ENCODE peak calls at places on chromosomes 16 and 17, in ten cellular contexts. One of them, this sample, is unnamed.

GRCh38 chr16:17367932-17368331 is 102.8 kb downstream of the XYLT1 start:
- DNase-seq in body of pancreas: no peak
- DNase-seq in adrenal gland: no peak
- DNase-seq in A549: peak
- DNase-seq in stomach: no peak
- DNase-seq in HepG2: no peak
- DNase-seq in esophagus muscularis mucosa: no peak
- DNase-seq in esophagus squamous epithelium: no peak
- DNase-seq in transverse colon: peak
- DNase-seq in uterus: peak
- DNase-seq in this sample: no peak

GRCh38 chr17:69468211-69468610 is 53.7 kb downstream of the MAP2K6 start:
- DNase-seq in body of pancreas: no peak
- DNase-seq in adrenal gland: no peak
- DNase-seq in A549: no peak
- DNase-seq in stomach: no peak
- DNase-seq in HepG2: no peak
- DNase-seq in esophagus muscularis mucosa: no peak
- DNase-seq in esophagus squamous epithelium: no peak
- DNase-seq in transverse colon: no peak
- DNase-seq in uterus: no peak
- DNase-seq in this sample: no peak

GRCh38 chr17:63293310-63293709 is 152.8 kb downstream of the CYB561 start:
- DNase-seq in body of pancreas: no peak
- DNase-seq in adrenal gland: no peak
- DNase-seq in A549: no peak
- DNase-seq in stomach: no peak
- DNase-seq in HepG2: no peak
- DNase-seq in esophagus muscularis mucosa: no peak
- DNase-seq in esophagus squamous epithelium: no peak
- DNase-seq in transverse colon: no peak
- DNase-seq in uterus: no peak
- DNase-seq in this sample: no peak

GRCh38 chr16:73053379-73054130 is 5.6 kb upstream of the ZFHX3 start:
- DNase-seq in body of pancreas: no peak
- DNase-seq in adrenal gland: no peak
- DNase-seq in A549: peak
- DNase-seq in stomach: no peak
- DNase-seq in HepG2: peak
- DNase-seq in esophagus muscularis mucosa: no peak
- DNase-seq in esophagus squamous epithelium: no peak
- DNase-seq in transverse colon: no peak
- DNase-seq in uterus: no peak
- DNase-seq in this sample: no peak

GRCh38 chr17:63790057-63790456 is 16.1 kb downstream of the DDX42 start:
- DNase-seq in body of pancreas: no peak
- DNase-seq in adrenal gland: no peak
- DNase-seq in A549: no peak
- DNase-seq in stomach: no peak
- DNase-seq in HepG2: no peak
- DNase-seq in esophagus muscularis mucosa: no peak
- DNase-seq in esophagus squamous epithelium: no peak
- DNase-seq in transverse colon: no peak
- DNase-seq in uterus: no peak
- DNase-seq in this sample: no peak

GRCh38 chr16:86225905-86226371 is 284.4 kb upstream of the FOXF1 start:
- DNase-seq in body of pancreas: peak
- DNase-seq in adrenal gland: no peak
- DNase-seq in A549: no peak
- DNase-seq in stomach: peak
- DNase-seq in HepG2: no peak
- DNase-seq in esophagus muscularis mucosa: no peak
- DNase-seq in esophagus squamous epithelium: no peak
- DNase-seq in transverse colon: no peak
- DNase-seq in uterus: no peak
- DNase-seq in this sample: no peak

GRCh38 chr17:81558941-81559806 is 7.0 kb upstream of the FAAP100 start:
- DNase-seq in body of pancreas: no peak
- DNase-seq in adrenal gland: no peak
- DNase-seq in A549: peak
- DNase-seq in stomach: no peak
- DNase-seq in HepG2: no peak
- DNase-seq in esophagus muscularis mucosa: no peak
- DNase-seq in esophagus squamous epithelium: no peak
- DNase-seq in transverse colon: no peak
- DNase-seq in uterus: no peak
- DNase-seq in this sample: no peak

GRCh38 chr17:68021963-68022362 is 13.6 kb upstream of the KPNA2 start:
- DNase-seq in body of pancreas: no peak
- DNase-seq in adrenal gland: no peak
- DNase-seq in A549: no peak
- DNase-seq in stomach: no peak
- DNase-seq in HepG2: no peak
- DNase-seq in esophagus muscularis mucosa: no peak
- DNase-seq in esophagus squamous epithelium: no peak
- DNase-seq in transverse colon: no peak
- DNase-seq in uterus: no peak
- DNase-seq in this sample: no peak

GRCh38 chr17:64399071-64399766 is 8.6 kb upstream of the PECAM1 start:
- DNase-seq in body of pancreas: no peak
- DNase-seq in adrenal gland: no peak
- DNase-seq in A549: no peak
- DNase-seq in stomach: no peak
- DNase-seq in HepG2: no peak
- DNase-seq in esophagus muscularis mucosa: no peak
- DNase-seq in esophagus squamous epithelium: no peak
- DNase-seq in transverse colon: no peak
- DNase-seq in uterus: no peak
- DNase-seq in this sample: no peak

GRCh38 chr17:48236681-48237134 is 129.1 kb downstream of the SNX11 start:
- DNase-seq in body of pancreas: no peak
- DNase-seq in adrenal gland: peak
- DNase-seq in A549: peak
- DNase-seq in stomach: no peak
- DNase-seq in HepG2: no peak
- DNase-seq in esophagus muscularis mucosa: no peak
- DNase-seq in esophagus squamous epithelium: no peak
- DNase-seq in transverse colon: no peak
- DNase-seq in uterus: no peak
- DNase-seq in this sample: no peak

GRCh38 chr17:27415090-27415795 is 41.0 kb upstream of the KSR1 start:
- DNase-seq in body of pancreas: no peak
- DNase-seq in adrenal gland: no peak
- DNase-seq in A549: no peak
- DNase-seq in stomach: no peak
- DNase-seq in HepG2: no peak
- DNase-seq in esophagus muscularis mucosa: no peak
- DNase-seq in esophagus squamous epithelium: no peak
- DNase-seq in transverse colon: no peak
- DNase-seq in uterus: no peak
- DNase-seq in this sample: no peak

DNA sequence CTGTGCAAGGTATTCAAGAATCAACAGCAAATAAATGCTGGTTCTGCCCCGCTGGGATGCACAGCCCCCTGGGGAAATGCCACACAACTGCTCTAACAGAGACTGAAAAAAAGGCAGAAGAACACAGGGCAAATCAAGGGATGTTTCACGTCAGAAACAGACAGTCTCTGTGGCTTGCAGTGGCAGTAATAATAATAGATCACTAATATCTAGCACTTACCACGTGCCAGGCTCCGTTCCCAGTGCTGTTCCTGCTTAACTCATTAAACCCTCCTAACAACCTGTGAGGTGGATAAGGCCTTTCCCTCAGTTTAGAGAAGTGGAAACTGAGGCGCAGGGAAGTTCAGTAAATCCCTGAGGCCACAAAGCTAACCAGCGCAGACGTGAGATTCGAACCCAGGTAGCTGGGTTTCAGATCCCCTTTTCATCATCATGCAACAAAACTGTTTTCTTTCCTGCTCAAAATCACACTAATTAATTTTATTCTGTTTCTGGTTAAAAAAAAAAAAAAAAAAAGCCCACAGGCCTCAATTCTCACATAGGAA is 36.7 kb downstream of the ARHGAP17 start:
- DNase-seq in body of pancreas: no peak
- DNase-seq in adrenal gland: no peak
- DNase-seq in A549: no peak
- DNase-seq in stomach: no peak
- DNase-seq in HepG2: no peak
- DNase-seq in esophagus muscularis mucosa: no peak
- DNase-seq in esophagus squamous epithelium: no peak
- DNase-seq in transverse colon: no peak
- DNase-seq in uterus: no peak
- DNase-seq in this sample: no peak
- H3K27ac ChIP-seq in body of pancreas: no peak
- H3K27ac ChIP-seq in adrenal gland: peak
- H3K27ac ChIP-seq in A549: peak
- H3K27ac ChIP-seq in stomach: peak
- H3K27ac ChIP-seq in HepG2: no peak
- H3K27ac ChIP-seq in esophagus muscularis mucosa: peak
- H3K27ac ChIP-seq in esophagus squamous epithelium: peak
- H3K27ac ChIP-seq in transverse colon: peak
- H3K27ac ChIP-seq in uterus: peak
- H3K27ac ChIP-seq in this sample: peak

DNA sequence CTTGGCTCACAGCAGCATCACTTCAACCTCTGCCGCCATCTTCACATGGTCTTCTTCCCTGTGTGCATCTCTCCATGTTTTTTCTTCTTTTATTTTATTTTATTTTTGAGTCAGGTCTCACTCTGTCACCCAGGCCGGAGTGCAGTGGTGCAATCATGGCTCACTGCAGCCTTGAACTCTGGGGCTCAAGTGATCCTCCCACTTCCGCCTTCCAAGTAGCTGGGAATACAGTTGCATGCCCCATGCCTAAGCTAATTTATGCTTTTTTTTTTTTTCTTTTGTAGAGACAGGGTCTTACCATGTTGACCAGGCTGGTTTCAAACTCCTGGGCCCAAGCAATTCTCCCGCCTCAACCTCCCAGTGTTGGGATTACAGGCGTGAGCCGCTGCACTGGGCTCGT is 1.9 kb downstream of the NUDT7 start:
- DNase-seq in body of pancreas: no peak
- DNase-seq in adrenal gland: no peak
- DNase-seq in A549: no peak
- DNase-seq in stomach: no peak
- DNase-seq in HepG2: peak
- DNase-seq in esophagus muscularis mucosa: no peak
- DNase-seq in esophagus squamous epithelium: no peak
- DNase-seq in transverse colon: no peak
- DNase-seq in uterus: no peak
- DNase-seq in this sample: no peak
- TF ChIP-seq POLR2A in body of pancreas: no peak
- TF ChIP-seq POLR2A in adrenal gland: no peak
- TF ChIP-seq POLR2A in A549: no peak
- TF ChIP-seq POLR2A in stomach: no peak
- TF ChIP-seq POLR2A in HepG2: no peak
- TF ChIP-seq POLR2A in esophagus muscularis mucosa: no peak
- TF ChIP-seq POLR2A in esophagus squamous epithelium: no peak
- TF ChIP-seq POLR2A in transverse colon: no peak
- TF ChIP-seq POLR2A in uterus: no peak
- TF ChIP-seq POLR2A in this sample: no peak

DNA sequence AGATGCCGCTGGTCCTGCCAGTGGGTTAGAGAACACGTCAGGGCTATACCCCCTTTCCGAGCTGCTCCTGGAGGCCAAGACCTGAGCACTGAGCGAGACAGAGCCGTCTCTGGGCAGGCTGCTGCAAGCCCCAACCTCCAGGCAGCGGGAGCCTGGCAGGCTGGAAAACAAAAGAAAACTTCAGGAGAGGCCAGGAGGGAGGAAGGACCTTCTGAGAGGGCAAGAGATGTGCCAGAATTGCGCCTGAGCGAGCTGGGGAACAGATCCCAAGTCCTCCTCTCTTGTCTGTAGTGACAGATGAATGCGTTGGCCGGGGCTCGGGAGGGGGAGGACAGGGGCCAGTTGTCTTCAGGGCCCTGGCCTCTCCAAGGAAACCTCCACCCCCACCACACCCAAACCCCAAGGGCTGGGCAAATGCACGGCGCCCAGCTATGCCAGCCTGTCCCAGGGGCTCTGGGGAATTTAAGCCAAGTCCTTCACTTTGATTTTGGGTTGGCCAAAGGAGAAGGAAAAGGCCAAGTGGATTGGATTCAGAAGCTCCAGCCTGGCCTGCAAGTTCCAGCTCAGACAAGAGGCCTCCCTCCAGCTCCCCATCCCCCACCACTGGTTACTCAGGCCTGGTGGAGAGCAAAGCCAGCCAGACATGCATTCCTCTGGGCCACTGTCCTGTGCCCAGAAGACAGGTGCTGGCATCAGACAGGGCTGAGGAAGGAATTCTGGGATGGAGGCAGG is 18.1 kb downstream of the SDK2 start:
- DNase-seq in body of pancreas: no peak
- DNase-seq in adrenal gland: no peak
- DNase-seq in A549: no peak
- DNase-seq in stomach: no peak
- DNase-seq in HepG2: no peak
- DNase-seq in esophagus muscularis mucosa: no peak
- DNase-seq in esophagus squamous epithelium: no peak
- DNase-seq in transverse colon: no peak
- DNase-seq in uterus: no peak
- DNase-seq in this sample: peak
- H3K27ac ChIP-seq in body of pancreas: no peak
- H3K27ac ChIP-seq in adrenal gland: no peak
- H3K27ac ChIP-seq in A549: no peak
- H3K27ac ChIP-seq in stomach: no peak
- H3K27ac ChIP-seq in HepG2: no peak
- H3K27ac ChIP-seq in esophagus muscularis mucosa: no peak
- H3K27ac ChIP-seq in esophagus squamous epithelium: peak
- H3K27ac ChIP-seq in transverse colon: no peak
- H3K27ac ChIP-seq in uterus: no peak
- H3K27ac ChIP-seq in this sample: no peak

DNA sequence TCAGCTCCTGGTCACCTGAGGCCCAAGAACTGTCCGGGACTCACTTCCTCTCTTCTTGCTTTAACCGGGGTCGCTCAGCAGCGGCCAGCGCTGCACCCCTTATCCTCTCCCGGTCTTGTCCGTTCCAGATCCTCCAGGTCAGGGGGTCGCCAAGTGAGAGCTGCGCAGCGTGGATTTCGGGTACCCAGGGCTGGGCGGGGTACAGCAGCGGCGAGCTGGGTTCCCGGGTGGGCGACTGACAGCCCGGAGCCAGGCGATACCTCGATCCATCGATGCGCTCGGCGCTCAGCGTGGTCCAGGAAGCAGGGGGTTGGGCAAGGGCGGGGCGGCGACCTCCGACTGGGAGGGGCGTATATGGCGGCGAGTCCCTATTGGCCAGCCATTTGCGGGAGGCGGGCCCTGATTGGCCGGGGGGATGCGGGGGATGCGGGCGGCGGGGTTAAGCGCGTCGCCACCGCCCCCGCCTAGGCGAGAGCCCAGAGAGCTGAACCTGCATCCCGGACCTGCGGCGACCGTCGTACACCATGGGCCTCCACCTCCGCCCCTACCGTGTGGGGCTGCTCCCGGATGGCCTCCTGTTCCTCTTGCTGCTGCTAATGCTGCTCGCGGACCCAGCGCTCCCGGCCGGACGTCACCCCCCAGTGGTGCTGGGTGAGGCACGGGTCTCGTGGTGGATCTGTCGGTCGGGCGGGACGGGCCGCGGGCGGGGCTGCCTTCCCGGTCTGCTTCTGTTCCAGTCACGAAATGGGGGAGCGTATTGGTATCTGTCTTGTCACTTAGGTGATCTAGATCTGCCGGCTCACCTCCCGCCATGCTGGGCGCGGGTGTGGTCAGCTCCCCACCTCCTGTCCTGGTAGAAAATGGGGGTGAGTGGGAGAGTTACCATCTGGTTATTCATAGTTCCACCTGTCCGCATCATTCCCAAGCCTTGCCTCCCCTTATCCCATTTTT is at the start of gene PLA2G15:
- DNase-seq in body of pancreas: peak
- DNase-seq in adrenal gland: peak
- DNase-seq in A549: peak
- DNase-seq in stomach: peak
- DNase-seq in HepG2: peak
- DNase-seq in esophagus muscularis mucosa: peak
- DNase-seq in esophagus squamous epithelium: peak
- DNase-seq in transverse colon: peak
- DNase-seq in uterus: peak
- DNase-seq in this sample: peak
- TF ChIP-seq POLR2A in body of pancreas: peak
- TF ChIP-seq POLR2A in adrenal gland: peak
- TF ChIP-seq POLR2A in A549: peak
- TF ChIP-seq POLR2A in stomach: peak
- TF ChIP-seq POLR2A in HepG2: no peak
- TF ChIP-seq POLR2A in esophagus muscularis mucosa: peak
- TF ChIP-seq POLR2A in esophagus squamous epithelium: no peak
- TF ChIP-seq POLR2A in transverse colon: peak
- TF ChIP-seq POLR2A in uterus: peak
- TF ChIP-seq POLR2A in this sample: peak